ENCODE peak calls at places on chromosomes 5 and 9, in ten cellular contexts. Y, J, P, L, C, N, B, H, V and D are unnamed samples.

GRCh38 chr5:150485770-150486401 is 22.0 kb upstream of the NDST1 start:
- DNase-seq in Y (peak; percentile 70), J (peak; percentile 23), P (no peak), L (peak; percentile 7), C (peak; percentile 37), N (no peak), B (no peak), H (peak; percentile 59), V (peak; percentile 20), D (peak; percentile 50)

GRCh38 chr5:36870399-36871040 is 6.0 kb upstream of the NIPBL start:
- DNase-seq in Y (peak; percentile 85), J (no peak), P (no peak), L (peak; percentile 69), C (peak; percentile 57), N (peak; percentile 61), B (no peak), H (peak; percentile 88), V (no peak), D (peak; percentile 53)

GRCh38 chr5:34666392-34667080 is 10.4 kb downstream of the RAI14 start:
- DNase-seq in Y (no peak), J (no peak), P (no peak), L (no peak), C (no peak), N (no peak), B (no peak), H (no peak), V (no peak), D (no peak)

GRCh38 chr9:114538241-114538640 is 33.0 kb upstream of the WHRN start:
- DNase-seq in Y (no peak), J (peak; percentile 48), P (no peak), L (peak; percentile 12), C (peak; percentile 67), N (no peak), B (no peak), H (no peak), V (peak; percentile 27), D (no peak)

GRCh38 chr9:111839387-111839786 is 44.6 kb upstream of the SHOC1 start:
- DNase-seq in Y (no peak), J (no peak), P (no peak), L (no peak), C (no peak), N (no peak), B (no peak), H (no peak), V (no peak), D (peak; percentile 63)

GRCh38 chr9:12819436-12820185 is 44.8 kb downstream of the LURAP1L start:
- DNase-seq in Y (no peak), J (peak; percentile 6), P (no peak), L (no peak), C (peak; percentile 55), N (peak; percentile 27), B (no peak), H (no peak), V (no peak), D (peak; percentile 46)

GRCh38 chr5:13478831-13479465 is 465.5 kb downstream of the DNAH5 start:
- DNase-seq in Y (peak; percentile 64), J (no peak), P (peak; percentile 0), L (no peak), C (peak; percentile 31), N (peak; percentile 67), B (no peak), H (peak; percentile 88), V (no peak), D (no peak)

GRCh38 chr9:138028596-138028995 is 151.0 kb downstream of the CACNA1B start:
- DNase-seq in Y (no peak), J (no peak), P (no peak), L (no peak), C (no peak), N (no peak), B (no peak), H (no peak), V (no peak), D (no peak)

GRCh38 chr5:83096660-83097334 is 19.4 kb downstream of the XRCC4 start:
- DNase-seq in Y (no peak), J (no peak), P (no peak), L (no peak), C (no peak), N (peak; percentile 28), B (no peak), H (no peak), V (no peak), D (peak; percentile 72)

GRCh38 chr5:141492168-141492885 is 3.4 kb downstream of the PCDHGC5 start:
- DNase-seq in Y (no peak), J (peak; percentile 39), P (no peak), L (no peak), C (no peak), N (no peak), B (no peak), H (no peak), V (no peak), D (no peak)

GRCh38 chr5:76657091-76657490 is 33.9 kb upstream of the F2RL2 start:
- DNase-seq in Y (no peak), J (no peak), P (no peak), L (no peak), C (no peak), N (no peak), B (no peak), H (no peak), V (no peak), D (no peak)

GRCh38 chr5:166758151-166758550 is 1533.3 kb upstream of the WWC1 start:
- DNase-seq in Y (no peak), J (no peak), P (no peak), L (no peak), C (no peak), N (no peak), B (no peak), H (no peak), V (no peak), D (no peak)

GRCh38 chr5:32024751-32025150 is 149.4 kb downstream of the GOLPH3 start:
- DNase-seq in Y (no peak), J (no peak), P (no peak), L (no peak), C (no peak), N (no peak), B (no peak), H (no peak), V (no peak), D (no peak)

GRCh38 chr9:13778486-13779110 is 499.1 kb upstream of the MPDZ start:
- DNase-seq in Y (no peak), J (no peak), P (no peak), L (no peak), C (no peak), N (no peak), B (no peak), H (peak; percentile 66), V (no peak), D (peak; percentile 54)

GRCh38 chr5:78907255-78907886 is 77.7 kb downstream of the ARSB start:
- DNase-seq in Y (no peak), J (peak; percentile 14), P (peak; percentile 96), L (no peak), C (no peak), N (peak; percentile 95), B (peak; percentile 85), H (no peak), V (peak; percentile 11), D (peak; percentile 99)

GRCh38 chr5:14123974-14124482 is 19.1 kb upstream of the TRIO start:
- DNase-seq in Y (no peak), J (no peak), P (no peak), L (no peak), C (no peak), N (no peak), B (no peak), H (peak; percentile 67), V (no peak), D (no peak)

GRCh38 chr5:108101105-108101504 is 280.8 kb downstream of the FBXL17 start:
- DNase-seq in Y (no peak), J (no peak), P (no peak), L (no peak), C (no peak), N (peak; percentile 20), B (no peak), H (no peak), V (no peak), D (peak; percentile 6)